ENCODE peak calls at places on chromosomes 12 and 14, in ten cellular contexts. One of them, this sample, is unnamed.

GRCh38 chr14:29741909-29742401 is 185.7 kb downstream of the PRKD1 start:
- DNase-seq in NCI-H1092: peak
- DNase-seq in nephron progenitor cell: no peak
- DNase-seq in NCI-H1417 treated with DMSO at 0.1 percent for 48 hours: no peak
- DNase-seq in smooth muscle cell of the brain vasculature: no peak
- DNase-seq in stimulated activated CD4-positive, alpha-beta T cell treated with anti-CD3 and anti-CD28 coated beads, Interleukin-4, amount 100 ng/mL, for 48 hours: no peak
- DNase-seq in A673: no peak
- DNase-seq in astrocyte of the cerebellum: peak
- DNase-seq in activated T-helper 1 cell treated with Interleukin-2 at 50 U/mL for 16 hours: no peak
- DNase-seq in brain microvascular endothelial cell: no peak
- DNase-seq in this sample: no peak

GRCh38 chr12:120631097-120631496 is 9.3 kb upstream of the CABP1 start:
- DNase-seq in brain microvascular endothelial cell: no peak
- DNase-seq in NCI-H1092: no peak
- DNase-seq in nephron progenitor cell: no peak
- DNase-seq in A673: no peak
- DNase-seq in NCI-H1417 treated with DMSO at 0.1 percent for 48 hours: no peak
- DNase-seq in astrocyte of the cerebellum: no peak
- DNase-seq in activated T-helper 1 cell treated with Interleukin-2 at 50 U/mL for 16 hours: no peak
- DNase-seq in smooth muscle cell of the brain vasculature: no peak
- DNase-seq in stimulated activated CD4-positive, alpha-beta T cell treated with anti-CD3 and anti-CD28 coated beads, Interleukin-4, amount 100 ng/mL, for 48 hours: no peak
- DNase-seq in this sample: no peak

GRCh38 chr12:14510574-14510973 is 57.1 kb downstream of the PLBD1 start:
- DNase-seq in astrocyte of the cerebellum: no peak
- DNase-seq in A673: no peak
- DNase-seq in NCI-H1092: no peak
- DNase-seq in NCI-H1417 treated with DMSO at 0.1 percent for 48 hours: no peak
- DNase-seq in activated T-helper 1 cell treated with Interleukin-2 at 50 U/mL for 16 hours: no peak
- DNase-seq in nephron progenitor cell: no peak
- DNase-seq in brain microvascular endothelial cell: no peak
- DNase-seq in smooth muscle cell of the brain vasculature: no peak
- DNase-seq in stimulated activated CD4-positive, alpha-beta T cell treated with anti-CD3 and anti-CD28 coated beads, Interleukin-4, amount 100 ng/mL, for 48 hours: no peak
- DNase-seq in this sample: no peak

GRCh38 chr14:105527381-105528196 is 1.2 kb downstream of the TMEM121 start:
- DNase-seq in brain microvascular endothelial cell: no peak
- DNase-seq in nephron progenitor cell: peak
- DNase-seq in stimulated activated CD4-positive, alpha-beta T cell treated with anti-CD3 and anti-CD28 coated beads, Interleukin-4, amount 100 ng/mL, for 48 hours: no peak
- DNase-seq in NCI-H1417 treated with DMSO at 0.1 percent for 48 hours: no peak
- DNase-seq in smooth muscle cell of the brain vasculature: no peak
- DNase-seq in NCI-H1092: no peak
- DNase-seq in A673: no peak
- DNase-seq in astrocyte of the cerebellum: no peak
- DNase-seq in activated T-helper 1 cell treated with Interleukin-2 at 50 U/mL for 16 hours: no peak
- DNase-seq in this sample: no peak

GRCh38 chr12:119843100-119843499 is 34.0 kb downstream of the CIT start:
- DNase-seq in astrocyte of the cerebellum: peak
- DNase-seq in brain microvascular endothelial cell: peak
- DNase-seq in nephron progenitor cell: no peak
- DNase-seq in smooth muscle cell of the brain vasculature: peak
- DNase-seq in A673: peak
- DNase-seq in activated T-helper 1 cell treated with Interleukin-2 at 50 U/mL for 16 hours: no peak
- DNase-seq in NCI-H1417 treated with DMSO at 0.1 percent for 48 hours: no peak
- DNase-seq in stimulated activated CD4-positive, alpha-beta T cell treated with anti-CD3 and anti-CD28 coated beads, Interleukin-4, amount 100 ng/mL, for 48 hours: no peak
- DNase-seq in NCI-H1092: no peak
- DNase-seq in this sample: no peak

GRCh38 chr12:11723993-11724392 is 74.5 kb downstream of the ETV6 start:
- DNase-seq in smooth muscle cell of the brain vasculature: no peak
- DNase-seq in brain microvascular endothelial cell: no peak
- DNase-seq in activated T-helper 1 cell treated with Interleukin-2 at 50 U/mL for 16 hours: no peak
- DNase-seq in stimulated activated CD4-positive, alpha-beta T cell treated with anti-CD3 and anti-CD28 coated beads, Interleukin-4, amount 100 ng/mL, for 48 hours: no peak
- DNase-seq in nephron progenitor cell: peak
- DNase-seq in NCI-H1092: no peak
- DNase-seq in A673: no peak
- DNase-seq in NCI-H1417 treated with DMSO at 0.1 percent for 48 hours: no peak
- DNase-seq in astrocyte of the cerebellum: peak
- DNase-seq in this sample: no peak

GRCh38 chr14:67734675-67735074 is 33.0 kb downstream of the RDH12 start:
- DNase-seq in smooth muscle cell of the brain vasculature: no peak
- DNase-seq in stimulated activated CD4-positive, alpha-beta T cell treated with anti-CD3 and anti-CD28 coated beads, Interleukin-4, amount 100 ng/mL, for 48 hours: no peak
- DNase-seq in astrocyte of the cerebellum: no peak
- DNase-seq in NCI-H1092: no peak
- DNase-seq in A673: no peak
- DNase-seq in activated T-helper 1 cell treated with Interleukin-2 at 50 U/mL for 16 hours: no peak
- DNase-seq in nephron progenitor cell: no peak
- DNase-seq in NCI-H1417 treated with DMSO at 0.1 percent for 48 hours: no peak
- DNase-seq in brain microvascular endothelial cell: no peak
- DNase-seq in this sample: no peak

GRCh38 chr14:35050652-35051051 is 4.6 kb downstream of the FAM177A1 start:
- DNase-seq in A673: peak
- DNase-seq in activated T-helper 1 cell treated with Interleukin-2 at 50 U/mL for 16 hours: no peak
- DNase-seq in astrocyte of the cerebellum: no peak
- DNase-seq in NCI-H1417 treated with DMSO at 0.1 percent for 48 hours: no peak
- DNase-seq in NCI-H1092: no peak
- DNase-seq in smooth muscle cell of the brain vasculature: no peak
- DNase-seq in nephron progenitor cell: no peak
- DNase-seq in stimulated activated CD4-positive, alpha-beta T cell treated with anti-CD3 and anti-CD28 coated beads, Interleukin-4, amount 100 ng/mL, for 48 hours: no peak
- DNase-seq in brain microvascular endothelial cell: peak
- DNase-seq in this sample: no peak

GRCh38 chr12:47725893-47726292 is 603 bp upstream of the ENDOU start:
- DNase-seq in NCI-H1417 treated with DMSO at 0.1 percent for 48 hours: no peak
- DNase-seq in smooth muscle cell of the brain vasculature: no peak
- DNase-seq in nephron progenitor cell: no peak
- DNase-seq in stimulated activated CD4-positive, alpha-beta T cell treated with anti-CD3 and anti-CD28 coated beads, Interleukin-4, amount 100 ng/mL, for 48 hours: no peak
- DNase-seq in astrocyte of the cerebellum: peak
- DNase-seq in A673: peak
- DNase-seq in NCI-H1092: no peak
- DNase-seq in activated T-helper 1 cell treated with Interleukin-2 at 50 U/mL for 16 hours: no peak
- DNase-seq in brain microvascular endothelial cell: peak
- DNase-seq in this sample: no peak

GRCh38 chr14:53412819-53413664 is 259.9 kb upstream of the DDHD1 start:
- DNase-seq in activated T-helper 1 cell treated with Interleukin-2 at 50 U/mL for 16 hours: no peak
- DNase-seq in A673: peak
- DNase-seq in brain microvascular endothelial cell: no peak
- DNase-seq in NCI-H1417 treated with DMSO at 0.1 percent for 48 hours: no peak
- DNase-seq in NCI-H1092: no peak
- DNase-seq in nephron progenitor cell: peak
- DNase-seq in astrocyte of the cerebellum: no peak
- DNase-seq in smooth muscle cell of the brain vasculature: no peak
- DNase-seq in stimulated activated CD4-positive, alpha-beta T cell treated with anti-CD3 and anti-CD28 coated beads, Interleukin-4, amount 100 ng/mL, for 48 hours: no peak
- DNase-seq in this sample: no peak

GRCh38 chr12:29008786-29009185 is 140.3 kb upstream of the FAR2 start:
- DNase-seq in A673: no peak
- DNase-seq in NCI-H1417 treated with DMSO at 0.1 percent for 48 hours: no peak
- DNase-seq in stimulated activated CD4-positive, alpha-beta T cell treated with anti-CD3 and anti-CD28 coated beads, Interleukin-4, amount 100 ng/mL, for 48 hours: no peak
- DNase-seq in astrocyte of the cerebellum: no peak
- DNase-seq in smooth muscle cell of the brain vasculature: no peak
- DNase-seq in nephron progenitor cell: no peak
- DNase-seq in brain microvascular endothelial cell: no peak
- DNase-seq in NCI-H1092: no peak
- DNase-seq in activated T-helper 1 cell treated with Interleukin-2 at 50 U/mL for 16 hours: no peak
- DNase-seq in this sample: no peak

GRCh38 chr14:102873546-102874061 is 48.9 kb upstream of the AMN start:
- DNase-seq in activated T-helper 1 cell treated with Interleukin-2 at 50 U/mL for 16 hours: no peak
- DNase-seq in brain microvascular endothelial cell: no peak
- DNase-seq in nephron progenitor cell: no peak
- DNase-seq in NCI-H1092: no peak
- DNase-seq in astrocyte of the cerebellum: no peak
- DNase-seq in NCI-H1417 treated with DMSO at 0.1 percent for 48 hours: no peak
- DNase-seq in smooth muscle cell of the brain vasculature: no peak
- DNase-seq in A673: no peak
- DNase-seq in stimulated activated CD4-positive, alpha-beta T cell treated with anti-CD3 and anti-CD28 coated beads, Interleukin-4, amount 100 ng/mL, for 48 hours: no peak
- DNase-seq in this sample: no peak

GRCh38 chr12:43103866-43104265 is 448.1 kb downstream of the ADAMTS20 start:
- DNase-seq in A673: no peak
- DNase-seq in nephron progenitor cell: no peak
- DNase-seq in astrocyte of the cerebellum: no peak
- DNase-seq in stimulated activated CD4-positive, alpha-beta T cell treated with anti-CD3 and anti-CD28 coated beads, Interleukin-4, amount 100 ng/mL, for 48 hours: no peak
- DNase-seq in activated T-helper 1 cell treated with Interleukin-2 at 50 U/mL for 16 hours: no peak
- DNase-seq in NCI-H1417 treated with DMSO at 0.1 percent for 48 hours: no peak
- DNase-seq in brain microvascular endothelial cell: no peak
- DNase-seq in smooth muscle cell of the brain vasculature: no peak
- DNase-seq in NCI-H1092: no peak
- DNase-seq in this sample: no peak

GRCh38 chr12:15545329-15545728 is 223.0 kb downstream of the PTPRO start:
- DNase-seq in brain microvascular endothelial cell: no peak
- DNase-seq in NCI-H1417 treated with DMSO at 0.1 percent for 48 hours: no peak
- DNase-seq in smooth muscle cell of the brain vasculature: no peak
- DNase-seq in astrocyte of the cerebellum: no peak
- DNase-seq in stimulated activated CD4-positive, alpha-beta T cell treated with anti-CD3 and anti-CD28 coated beads, Interleukin-4, amount 100 ng/mL, for 48 hours: no peak
- DNase-seq in A673: no peak
- DNase-seq in NCI-H1092: no peak
- DNase-seq in nephron progenitor cell: no peak
- DNase-seq in activated T-helper 1 cell treated with Interleukin-2 at 50 U/mL for 16 hours: no peak
- DNase-seq in this sample: no peak

GRCh38 chr12:57726884-57727757 is 11.4 kb downstream of the AGAP2 start:
- DNase-seq in brain microvascular endothelial cell: no peak
- DNase-seq in A673: peak
- DNase-seq in astrocyte of the cerebellum: no peak
- DNase-seq in smooth muscle cell of the brain vasculature: no peak
- DNase-seq in NCI-H1092: no peak
- DNase-seq in nephron progenitor cell: peak
- DNase-seq in NCI-H1417 treated with DMSO at 0.1 percent for 48 hours: no peak
- DNase-seq in stimulated activated CD4-positive, alpha-beta T cell treated with anti-CD3 and anti-CD28 coated beads, Interleukin-4, amount 100 ng/mL, for 48 hours: no peak
- DNase-seq in activated T-helper 1 cell treated with Interleukin-2 at 50 U/mL for 16 hours: no peak
- DNase-seq in this sample: peak

GRCh38 chr12:117048585-117048904 is 50.7 kb downstream of the TESC start:
- DNase-seq in NCI-H1092: no peak
- DNase-seq in astrocyte of the cerebellum: no peak
- DNase-seq in activated T-helper 1 cell treated with Interleukin-2 at 50 U/mL for 16 hours: no peak
- DNase-seq in smooth muscle cell of the brain vasculature: no peak
- DNase-seq in NCI-H1417 treated with DMSO at 0.1 percent for 48 hours: no peak
- DNase-seq in A673: no peak
- DNase-seq in nephron progenitor cell: no peak
- DNase-seq in brain microvascular endothelial cell: no peak
- DNase-seq in stimulated activated CD4-positive, alpha-beta T cell treated with anti-CD3 and anti-CD28 coated beads, Interleukin-4, amount 100 ng/mL, for 48 hours: no peak
- DNase-seq in this sample: no peak

GRCh38 chr12:122126342-122126635 is 47.7 kb downstream of the IL31 start:
- DNase-seq in astrocyte of the cerebellum: no peak
- DNase-seq in NCI-H1092: no peak
- DNase-seq in A673: no peak
- DNase-seq in smooth muscle cell of the brain vasculature: no peak
- DNase-seq in activated T-helper 1 cell treated with Interleukin-2 at 50 U/mL for 16 hours: no peak
- DNase-seq in stimulated activated CD4-positive, alpha-beta T cell treated with anti-CD3 and anti-CD28 coated beads, Interleukin-4, amount 100 ng/mL, for 48 hours: no peak
- DNase-seq in brain microvascular endothelial cell: no peak
- DNase-seq in NCI-H1417 treated with DMSO at 0.1 percent for 48 hours: no peak
- DNase-seq in nephron progenitor cell: no peak
- DNase-seq in this sample: no peak